ENCODE peak calls at places on chromosomes 6 and 20, in five cellular contexts. N is stomach, P is brain microvascular endothelial cell, C is body of pancreas, R is sigmoid colon. Q is an unnamed sample.

GRCh38 chr6:45741437-45742166 is 274.1 kb downstream of the CLIC5 start:
- DNase-seq in N (peak), P (no peak), C (peak), R (no peak), Q (peak)

GRCh38 chr6:129195666-129196065 is 312.7 kb downstream of the LAMA2 start:
- DNase-seq in N (no peak), P (no peak), C (no peak), R (no peak), Q (no peak)

GRCh38 chr6:18204691-18205090 is 49.5 kb downstream of the KDM1B start:
- DNase-seq in N (no peak), P (no peak), C (no peak), R (no peak), Q (no peak)

GRCh38 chr6:28443112-28443773 is at the start of gene ZSCAN23:
- DNase-seq in N (peak), P (peak), C (peak), R (peak), Q (peak)

GRCh38 chr6:135270676-135271536 is 89.8 kb downstream of the MYB start:
- DNase-seq in N (peak), P (no peak), C (peak), R (no peak), Q (no peak)

GRCh38 chr6:139676718-139677117 is 302.3 kb upstream of the CITED2 start:
- DNase-seq in N (no peak), P (no peak), C (no peak), R (no peak), Q (no peak)

GRCh38 chr20:14410869-14411555 is 73.6 kb upstream of the FLRT3 start:
- DNase-seq in N (no peak), P (no peak), C (peak), R (no peak), Q (no peak)

GRCh38 chr6:14732845-14733757 is 512.8 kb upstream of the JARID2 start:
- DNase-seq in N (no peak), P (peak), C (no peak), R (no peak), Q (peak)

GRCh38 chr6:78746457-78746856 is 120.9 kb upstream of the IRAK1BP1 start:
- DNase-seq in N (no peak), P (no peak), C (no peak), R (no peak), Q (no peak)

GRCh38 chr6:11772109-11772830 is 6.3 kb downstream of the ADTRP start:
- DNase-seq in N (no peak), P (peak), C (no peak), R (peak), Q (peak)

GRCh38 chr20:32050851-32051556 is 1.0 kb upstream of the HCK start:
- DNase-seq in N (no peak), P (no peak), C (peak), R (peak), Q (no peak)

GRCh38 chr6:149813351-149813750 is 50.8 kb downstream of the LRP11 start:
- DNase-seq in N (no peak), P (no peak), C (no peak), R (no peak), Q (no peak)

GRCh38 chr6:99592900-99593299 is 13.7 kb upstream of the PRDM13 start:
- DNase-seq in N (no peak), P (no peak), C (no peak), R (no peak), Q (no peak)

GRCh38 chr20:7650481-7650880 is 289.8 kb downstream of the HAO1 start:
- DNase-seq in N (no peak), P (peak), C (peak), R (no peak), Q (peak)

GRCh38 chr20:41510224-41510623 is 108.0 kb downstream of the CHD6 start:
- DNase-seq in N (no peak), P (no peak), C (no peak), R (no peak), Q (no peak)

GRCh38 chr6:87213364-87213763 is 58.0 kb downstream of the ZNF292 start:
- DNase-seq in N (no peak), P (no peak), C (peak), R (no peak), Q (no peak)

GRCh38 chr6:47595785-47596184 is 102.6 kb upstream of the ADGRF4 start:
- DNase-seq in N (no peak), P (no peak), C (no peak), R (no peak), Q (no peak)

GRCh38 chr6:113719056-113719455 is 138.1 kb upstream of the MARCKS start:
- DNase-seq in N (no peak), P (peak), C (no peak), R (no peak), Q (no peak)

GRCh38 chr6:22041797-22042489 is 254.9 kb downstream of the PRL start:
- DNase-seq in N (no peak), P (peak), C (peak), R (no peak), Q (peak)

GRCh38 chr6:296151-297122 is 4.2 kb downstream of the DUSP22 start:
- DNase-seq in N (no peak), P (no peak), C (peak), R (peak), Q (peak)

GRCh38 chr6:72218125-72218524 is 331.8 kb downstream of the RIMS1 start:
- DNase-seq in N (peak), P (peak), C (peak), R (no peak), Q (peak)

GRCh38 chr6:43456737-43457126 is 1.4 kb upstream of the DLK2 start:
- DNase-seq in N (no peak), P (no peak), C (no peak), R (no peak), Q (no peak)

GRCh38 chr6:150050846-150051245 is 18.1 kb downstream of the ULBP3 start:
- DNase-seq in N (no peak), P (no peak), C (no peak), R (no peak), Q (no peak)

GRCh38 chr20:57579331-57579897 is 18.5 kb downstream of the PCK1 start:
- DNase-seq in N (no peak), P (no peak), C (no peak), R (no peak), Q (no peak)

GRCh38 chr6:83958250-83958685 is 75.3 kb upstream of the MRAP2 start:
- DNase-seq in N (no peak), P (peak), C (no peak), R (no peak), Q (no peak)

GRCh38 chr20:49905415-49906091 is 9.8 kb downstream of the SPATA2 start:
- DNase-seq in N (no peak), P (no peak), C (no peak), R (peak), Q (no peak)

GRCh38 chr6:31972709-31973350 is 892 bp upstream of the DXO start:
- DNase-seq in N (no peak), P (peak), C (no peak), R (no peak), Q (no peak)

GRCh38 chr6:33610057-33610456 is 11.1 kb upstream of the ITPR3 start:
- DNase-seq in N (no peak), P (no peak), C (no peak), R (no peak), Q (no peak)

GRCh38 chr20:37640600-37641561 is 52.9 kb upstream of the CTNNBL1 start:
- DNase-seq in N (no peak), P (no peak), C (no peak), R (no peak), Q (peak)

GRCh38 chr6:47485083-47485482 is 7.5 kb downstream of the CD2AP start:
- DNase-seq in N (no peak), P (no peak), C (no peak), R (no peak), Q (no peak)

GRCh38 chr6:150741633-150742200 is 123.8 kb upstream of the MTHFD1L start:
- DNase-seq in N (no peak), P (no peak), C (peak), R (no peak), Q (no peak)

GRCh38 chr20:40604416-40604815 is 84.6 kb downstream of the MAFB start:
- DNase-seq in N (no peak), P (no peak), C (no peak), R (no peak), Q (no peak)

DNA sequence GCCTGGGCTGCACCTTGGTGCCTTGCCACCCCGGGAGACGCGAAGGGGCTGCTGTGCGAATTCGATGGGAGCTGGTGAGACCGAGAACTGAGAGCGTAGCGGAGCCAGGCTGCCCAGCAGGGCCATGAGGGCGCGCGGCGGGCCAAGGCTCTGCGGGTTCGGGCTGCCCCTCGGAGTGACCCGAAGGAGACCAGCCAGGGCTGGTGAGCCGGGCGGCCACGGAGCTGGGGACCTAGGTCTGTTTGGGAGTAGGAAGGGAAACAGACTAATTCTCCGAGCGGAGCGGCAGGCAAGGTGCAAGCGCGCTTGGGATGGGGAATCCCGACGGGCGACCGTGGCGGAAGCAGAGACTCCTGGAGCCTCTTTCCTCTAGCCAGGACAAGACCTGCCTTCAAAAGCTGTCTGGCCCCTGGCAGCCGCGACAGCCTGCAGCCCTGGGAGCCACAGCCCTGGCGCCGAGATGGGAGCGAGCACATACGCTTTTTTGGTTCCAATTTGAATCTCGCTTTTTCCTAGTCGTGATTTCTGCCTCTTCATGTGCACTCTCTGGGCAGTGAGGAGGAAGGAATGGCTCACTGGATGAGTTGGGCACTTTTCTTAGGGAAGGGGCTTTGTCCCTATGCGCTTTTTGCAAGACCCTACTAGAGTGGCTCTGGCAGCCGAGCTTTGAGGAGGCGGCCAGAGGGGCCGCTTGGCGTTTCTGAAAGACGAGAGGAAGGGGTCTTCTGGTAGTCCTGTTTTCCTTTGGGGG is 777 bp downstream of the SYNDIG1 start:
- DNase-seq in N (no peak), P (no peak), C (no peak), R (peak), Q (no peak)
- H3K4me3 ChIP-seq in N (peak), P (peak), C (no peak), R (peak), Q (peak)

GRCh38 chr6:73393278-73393677 is 1.4 kb upstream of the DDX43 start:
- DNase-seq in N (no peak), P (peak), C (no peak), R (no peak), Q (peak)

GRCh38 chr6:73391735-73392134 is 2.9 kb upstream of the DDX43 start:
- DNase-seq in N (no peak), P (no peak), C (no peak), R (no peak), Q (no peak)

GRCh38 chr6:73389854-73390253 is 4.8 kb upstream of the DDX43 start:
- DNase-seq in N (no peak), P (no peak), C (no peak), R (no peak), Q (no peak)

GRCh38 chr6:73395875-73396274 is 1.2 kb downstream of the DDX43 start:
- DNase-seq in N (no peak), P (no peak), C (no peak), R (no peak), Q (no peak)

DNA sequence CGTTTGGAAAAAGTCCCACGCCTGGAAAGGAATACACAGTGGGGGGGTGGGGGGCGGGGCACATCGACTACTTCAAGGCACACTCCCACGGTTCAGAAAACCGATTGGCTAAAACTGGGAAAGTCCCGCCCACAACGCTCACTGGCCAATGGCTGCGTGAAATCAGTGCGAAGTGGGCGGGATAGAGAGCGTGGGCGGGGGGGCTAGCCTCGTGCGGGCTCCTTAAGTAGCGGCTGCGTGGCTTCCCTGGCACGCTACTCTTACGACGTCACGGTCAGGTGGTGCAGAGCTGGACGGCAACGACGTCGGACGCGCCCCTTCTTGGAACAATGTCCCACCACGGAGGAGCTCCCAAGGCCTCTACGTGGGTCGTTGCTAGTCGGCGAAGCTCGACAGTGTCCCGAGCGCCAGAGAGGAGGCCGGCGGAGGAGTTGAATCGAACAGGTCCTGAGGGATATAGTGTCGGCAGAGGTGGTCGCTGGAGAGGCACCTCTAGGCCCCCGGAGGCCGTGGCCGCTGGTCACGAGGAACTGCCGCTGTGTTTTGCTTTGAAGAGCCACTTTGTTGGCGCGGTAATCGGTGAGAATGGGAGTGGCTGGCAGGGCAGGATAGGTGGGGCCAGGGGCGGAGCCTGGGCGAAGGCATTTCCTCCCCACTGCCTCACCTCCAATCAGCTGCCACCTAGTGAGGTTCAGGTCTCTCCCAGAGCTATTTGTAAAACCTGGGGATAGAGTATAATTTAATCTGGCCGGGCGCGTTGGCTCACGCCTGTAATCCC is at the start of gene DDX43:
- DNase-seq in N (no peak), P (no peak), C (peak), R (peak), Q (no peak)
- H3K4me3 ChIP-seq in N (peak), P (peak), C (no peak), R (peak), Q (no peak)

GRCh38 chr6:85405853-85406198 is 44.1 kb upstream of the NT5E start:
- DNase-seq in N (no peak), P (no peak), C (no peak), R (no peak), Q (no peak)

GRCh38 chr6:85403331-85404015 is 46.4 kb upstream of the NT5E start:
- DNase-seq in N (no peak), P (peak), C (no peak), R (no peak), Q (peak)

GRCh38 chr6:85402922-85403321 is 47.0 kb upstream of the NT5E start:
- DNase-seq in N (no peak), P (no peak), C (no peak), R (no peak), Q (no peak)

GRCh38 chr6:85405175-85405852 is 44.6 kb upstream of the NT5E start:
- DNase-seq in N (peak), P (no peak), C (peak), R (no peak), Q (peak)

DNA sequence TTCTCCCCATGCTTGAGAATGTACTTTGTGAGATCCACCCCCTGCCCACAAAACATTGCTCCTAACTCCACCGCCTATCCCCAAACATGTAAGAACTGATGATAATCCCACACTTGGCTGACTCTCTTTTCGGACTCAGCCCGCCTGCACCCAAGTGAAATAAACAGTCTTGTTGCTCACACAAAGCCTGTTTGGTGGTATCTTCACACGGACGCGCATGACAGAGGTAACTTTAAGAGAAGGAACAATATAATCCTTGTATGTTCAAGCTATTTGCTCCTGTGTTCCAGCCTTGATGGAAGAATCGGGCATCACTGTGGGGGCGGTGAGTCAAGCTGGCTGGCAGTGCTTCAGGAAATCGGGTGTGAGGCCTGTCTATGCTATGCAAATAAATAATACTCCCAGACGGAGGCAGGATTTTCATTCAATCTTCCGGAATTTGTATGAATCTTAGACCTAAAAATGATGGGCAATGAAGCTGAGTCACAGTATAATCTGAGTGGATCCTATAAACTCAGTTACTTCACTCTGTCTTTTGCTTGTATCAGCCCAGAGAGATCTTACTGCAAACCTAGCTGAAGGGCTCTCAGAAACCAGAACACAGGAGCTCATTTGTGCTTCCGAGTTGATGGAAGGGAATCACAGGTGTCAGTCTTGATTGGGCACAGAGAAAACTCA is 45.2 kb upstream of the NT5E start:
- DNase-seq in N (peak), P (peak), C (peak), R (no peak), Q (peak)
- H3K4me3 ChIP-seq in N (no peak), P (no peak), C (no peak), R (no peak), Q (no peak)

DNA sequence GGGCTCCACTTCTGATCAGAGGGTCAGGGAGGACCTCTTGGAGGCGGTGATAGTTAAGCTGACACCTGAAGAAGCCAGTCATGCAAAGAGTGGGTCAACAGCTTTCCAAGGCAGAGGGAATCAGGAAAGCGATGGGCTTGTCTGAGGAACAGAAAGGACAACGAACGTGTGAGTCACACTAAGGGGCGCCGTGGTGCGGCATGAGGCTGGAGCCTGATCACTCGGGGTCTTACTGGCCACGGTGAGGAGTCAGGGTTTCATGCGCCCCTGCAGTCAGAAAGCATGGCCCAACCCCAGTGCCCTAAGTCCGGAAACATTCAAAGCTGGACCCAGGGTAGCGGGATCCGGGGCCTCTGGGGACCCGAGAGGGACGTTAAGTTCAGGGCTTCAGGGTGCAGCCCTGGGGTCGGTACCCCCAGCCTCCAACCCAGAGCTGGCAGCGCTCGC is 50.5 kb upstream of the SLC32A1 start:
- DNase-seq in N (no peak), P (no peak), C (no peak), R (no peak), Q (no peak)
- H3K4me3 ChIP-seq in N (peak), P (peak), C (no peak), R (peak), Q (peak)

GRCh38 chr6:108169801-108170606 is 4.2 kb downstream of the NR2E1 start:
- DNase-seq in N (no peak), P (no peak), C (no peak), R (no peak), Q (no peak)
- H3K4me3 ChIP-seq in N (no peak), P (no peak), C (no peak), R (no peak), Q (no peak)

GRCh38 chr20:23034721-23035671 is at the start of gene SSTR4:
- DNase-seq in N (no peak), P (no peak), C (no peak), R (no peak), Q (no peak)

GRCh38 chr20:23033918-23034317 is 1.2 kb upstream of the SSTR4 start:
- DNase-seq in N (no peak), P (no peak), C (no peak), R (no peak), Q (no peak)

GRCh38 chr20:23037017-23037481 is 1.9 kb downstream of the SSTR4 start:
- DNase-seq in N (no peak), P (no peak), C (no peak), R (no peak), Q (no peak)

GRCh38 chr20:23036371-23036770 is 1.3 kb downstream of the SSTR4 start:
- DNase-seq in N (no peak), P (no peak), C (no peak), R (no peak), Q (no peak)

GRCh38 chr20:23035731-23036130 is 619 bp downstream of the SSTR4 start:
- DNase-seq in N (no peak), P (no peak), C (no peak), R (no peak), Q (no peak)
- H3K4me3 ChIP-seq in N (peak), P (no peak), C (no peak), R (no peak), Q (no peak)